ENCODE peak calls at places on chromosome 3, in nine cellular contexts. One of them, this sample, is unnamed.

GRCh38 chr3:189586941-189587687 is 44.1 kb upstream of the TP63 start:
- DNase-seq in fibroblast of lung: no peak
- DNase-seq in ovary: no peak
- DNase-seq in mammary epithelial cell: no peak
- DNase-seq in tibial nerve: no peak
- DNase-seq in choroid plexus epithelial cell: no peak
- DNase-seq in Panc1: no peak
- DNase-seq in hepatocyte: no peak
- DNase-seq in GM23338: no peak
- DNase-seq in this sample: no peak

GRCh38 chr3:72171946-72172345 is 387.0 kb upstream of the PROK2 start:
- DNase-seq in mammary epithelial cell: no peak
- DNase-seq in hepatocyte: no peak
- DNase-seq in tibial nerve: no peak
- DNase-seq in GM23338: no peak
- DNase-seq in fibroblast of lung: no peak
- DNase-seq in ovary: peak; percentile 73
- DNase-seq in Panc1: no peak
- DNase-seq in choroid plexus epithelial cell: no peak
- DNase-seq in this sample: no peak

GRCh38 chr3:48398701-48399386 is 26.8 kb downstream of the FBXW12 start:
- DNase-seq in Panc1: no peak
- DNase-seq in tibial nerve: no peak
- DNase-seq in GM23338: no peak
- DNase-seq in mammary epithelial cell: no peak
- DNase-seq in ovary: peak; percentile 9
- DNase-seq in hepatocyte: peak; percentile 3
- DNase-seq in choroid plexus epithelial cell: no peak
- DNase-seq in fibroblast of lung: no peak
- DNase-seq in this sample: no peak

GRCh38 chr3:139491027-139491700 is 14.8 kb upstream of the RBP2 start:
- DNase-seq in GM23338: peak; percentile 19
- DNase-seq in Panc1: no peak
- DNase-seq in hepatocyte: peak; percentile 36
- DNase-seq in mammary epithelial cell: peak; percentile 49
- DNase-seq in ovary: no peak
- DNase-seq in fibroblast of lung: no peak
- DNase-seq in tibial nerve: no peak
- DNase-seq in choroid plexus epithelial cell: no peak
- DNase-seq in this sample: no peak

GRCh38 chr3:97698691-97699090 is 65.9 kb upstream of the ARL6 start:
- DNase-seq in ovary: no peak
- DNase-seq in tibial nerve: no peak
- DNase-seq in GM23338: no peak
- DNase-seq in Panc1: no peak
- DNase-seq in fibroblast of lung: no peak
- DNase-seq in choroid plexus epithelial cell: no peak
- DNase-seq in mammary epithelial cell: no peak
- DNase-seq in hepatocyte: no peak
- DNase-seq in this sample: no peak

GRCh38 chr3:126208182-126208581 is 27.8 kb upstream of the ALDH1L1 start:
- DNase-seq in GM23338: no peak
- DNase-seq in mammary epithelial cell: no peak
- DNase-seq in fibroblast of lung: no peak
- DNase-seq in tibial nerve: no peak
- DNase-seq in choroid plexus epithelial cell: no peak
- DNase-seq in ovary: no peak
- DNase-seq in hepatocyte: no peak
- DNase-seq in Panc1: no peak
- DNase-seq in this sample: no peak

GRCh38 chr3:184354121-184354728 is 7.2 kb downstream of the CLCN2 start:
- DNase-seq in GM23338: peak; percentile 73
- DNase-seq in mammary epithelial cell: no peak
- DNase-seq in fibroblast of lung: peak; percentile 35
- DNase-seq in ovary: no peak
- DNase-seq in choroid plexus epithelial cell: no peak
- DNase-seq in hepatocyte: peak; percentile 66
- DNase-seq in Panc1: no peak
- DNase-seq in tibial nerve: no peak
- DNase-seq in this sample: no peak

GRCh38 chr3:21533047-21533446 is 218.0 kb downstream of the ZNF385D start:
- DNase-seq in hepatocyte: no peak
- DNase-seq in tibial nerve: no peak
- DNase-seq in fibroblast of lung: peak; percentile 19
- DNase-seq in mammary epithelial cell: no peak
- DNase-seq in GM23338: no peak
- DNase-seq in choroid plexus epithelial cell: no peak
- DNase-seq in ovary: no peak
- DNase-seq in Panc1: no peak
- DNase-seq in this sample: no peak

GRCh38 chr3:189324538-189325138 is 152.9 kb downstream of the TPRG1 start:
- DNase-seq in choroid plexus epithelial cell: peak; percentile 78
- DNase-seq in fibroblast of lung: peak; percentile 68
- DNase-seq in mammary epithelial cell: peak; percentile 99
- DNase-seq in GM23338: no peak
- DNase-seq in hepatocyte: peak; percentile 88
- DNase-seq in ovary: no peak
- DNase-seq in Panc1: peak; percentile 99
- DNase-seq in tibial nerve: no peak
- DNase-seq in this sample: peak; percentile 93

GRCh38 chr3:173993299-173993698 is 595.8 kb downstream of the NLGN1 start:
- DNase-seq in fibroblast of lung: peak; percentile 60
- DNase-seq in choroid plexus epithelial cell: peak; percentile 61
- DNase-seq in tibial nerve: no peak
- DNase-seq in Panc1: no peak
- DNase-seq in hepatocyte: peak; percentile 10
- DNase-seq in ovary: no peak
- DNase-seq in GM23338: peak; percentile 48
- DNase-seq in mammary epithelial cell: peak; percentile 11
- DNase-seq in this sample: peak; percentile 59
- TF ChIP-seq CTCF in fibroblast of lung: peak; percentile 24
- TF ChIP-seq CTCF in choroid plexus epithelial cell: peak; percentile 46
- TF ChIP-seq CTCF in tibial nerve: no peak
- TF ChIP-seq CTCF in Panc1: peak; percentile 59
- TF ChIP-seq CTCF in hepatocyte: peak; percentile 49
- TF ChIP-seq CTCF in ovary: no peak
- TF ChIP-seq CTCF in GM23338: peak; percentile 65
- TF ChIP-seq CTCF in mammary epithelial cell: peak; percentile 47
- TF ChIP-seq CTCF in this sample: peak; percentile 55

GRCh38 chr3:113696658-113697191 is 283 bp upstream of the USF3 start:
- DNase-seq in hepatocyte: peak; percentile 99
- DNase-seq in Panc1: peak; percentile 99
- DNase-seq in tibial nerve: peak; percentile 99
- DNase-seq in mammary epithelial cell: peak; percentile 100
- DNase-seq in ovary: peak; percentile 99
- DNase-seq in choroid plexus epithelial cell: peak; percentile 100
- DNase-seq in fibroblast of lung: peak; percentile 99
- DNase-seq in GM23338: peak; percentile 100
- DNase-seq in this sample: peak; percentile 100

GRCh38 chr3:113697192-113698090 is 999 bp upstream of the USF3 start:
- DNase-seq in Panc1: no peak
- DNase-seq in hepatocyte: peak; percentile 23
- DNase-seq in choroid plexus epithelial cell: peak; percentile 54
- DNase-seq in tibial nerve: no peak
- DNase-seq in ovary: peak; percentile 33
- DNase-seq in GM23338: peak; percentile 66
- DNase-seq in fibroblast of lung: peak; percentile 62
- DNase-seq in mammary epithelial cell: peak; percentile 26
- DNase-seq in this sample: no peak

GRCh38 chr3:113695818-113696645 is at the start of gene USF3:
- DNase-seq in tibial nerve: peak; percentile 50
- DNase-seq in choroid plexus epithelial cell: peak; percentile 58
- DNase-seq in GM23338: peak; percentile 81
- DNase-seq in Panc1: no peak
- DNase-seq in fibroblast of lung: peak; percentile 56
- DNase-seq in ovary: peak; percentile 73
- DNase-seq in mammary epithelial cell: peak; percentile 59
- DNase-seq in hepatocyte: peak; percentile 88
- DNase-seq in this sample: peak; percentile 52

GRCh38 chr3:113698213-113698742 is 1.8 kb upstream of the USF3 start:
- DNase-seq in ovary: no peak
- DNase-seq in mammary epithelial cell: no peak
- DNase-seq in Panc1: no peak
- DNase-seq in choroid plexus epithelial cell: no peak
- DNase-seq in hepatocyte: no peak
- DNase-seq in fibroblast of lung: no peak
- DNase-seq in tibial nerve: no peak
- DNase-seq in GM23338: no peak
- DNase-seq in this sample: no peak

DNA sequence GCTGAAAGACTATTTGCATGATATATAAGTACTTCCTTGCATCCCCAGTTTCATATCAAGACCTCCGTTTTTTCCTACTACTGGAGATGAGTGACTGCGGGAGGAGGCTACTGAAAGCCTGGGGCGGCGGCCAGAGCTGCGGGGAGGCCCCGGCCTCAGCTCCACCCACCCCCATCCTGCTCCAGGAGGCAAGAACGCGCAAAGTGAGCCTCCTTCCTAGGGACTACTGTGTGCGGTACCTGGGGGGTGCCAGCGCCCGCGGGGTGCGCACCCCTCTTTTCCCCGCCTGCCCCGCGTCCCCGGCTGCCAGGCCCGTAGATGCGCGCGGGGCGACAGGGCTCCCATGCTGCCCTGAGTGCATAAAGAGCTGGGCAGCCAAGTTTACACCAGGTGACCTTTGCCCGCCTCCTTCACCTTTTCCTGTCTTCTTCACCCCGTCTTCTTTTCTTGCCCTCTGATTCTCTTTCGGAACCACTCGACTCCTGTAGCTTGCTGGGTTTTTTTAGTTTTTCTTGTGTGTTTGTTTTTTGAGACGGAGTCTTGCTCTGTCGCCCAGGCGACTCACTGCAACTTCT is 2.5 kb upstream of the USF3 start:
- DNase-seq in ovary: peak; percentile 14
- DNase-seq in Panc1: no peak
- DNase-seq in fibroblast of lung: peak; percentile 27
- DNase-seq in mammary epithelial cell: peak; percentile 14
- DNase-seq in GM23338: peak; percentile 71
- DNase-seq in hepatocyte: peak; percentile 24
- DNase-seq in choroid plexus epithelial cell: peak; percentile 33
- DNase-seq in tibial nerve: no peak
- DNase-seq in this sample: no peak
- H3K4me3 ChIP-seq in ovary: peak overlapping the region; percentile 13
- H3K4me3 ChIP-seq in Panc1: peak overlapping the region; percentile 59
- H3K4me3 ChIP-seq in fibroblast of lung: no peak overlapping the region
- H3K4me3 ChIP-seq in mammary epithelial cell: peak overlapping the region; percentile 38
- H3K4me3 ChIP-seq in GM23338: peak overlapping the region; percentile 62
- H3K4me3 ChIP-seq in hepatocyte: no peak overlapping the region
- H3K4me3 ChIP-seq in choroid plexus epithelial cell: peak overlapping the region; percentile 56
- H3K4me3 ChIP-seq in tibial nerve: peak overlapping the region; percentile 43
- H3K4me3 ChIP-seq in this sample: peak overlapping the region; percentile 23

DNA sequence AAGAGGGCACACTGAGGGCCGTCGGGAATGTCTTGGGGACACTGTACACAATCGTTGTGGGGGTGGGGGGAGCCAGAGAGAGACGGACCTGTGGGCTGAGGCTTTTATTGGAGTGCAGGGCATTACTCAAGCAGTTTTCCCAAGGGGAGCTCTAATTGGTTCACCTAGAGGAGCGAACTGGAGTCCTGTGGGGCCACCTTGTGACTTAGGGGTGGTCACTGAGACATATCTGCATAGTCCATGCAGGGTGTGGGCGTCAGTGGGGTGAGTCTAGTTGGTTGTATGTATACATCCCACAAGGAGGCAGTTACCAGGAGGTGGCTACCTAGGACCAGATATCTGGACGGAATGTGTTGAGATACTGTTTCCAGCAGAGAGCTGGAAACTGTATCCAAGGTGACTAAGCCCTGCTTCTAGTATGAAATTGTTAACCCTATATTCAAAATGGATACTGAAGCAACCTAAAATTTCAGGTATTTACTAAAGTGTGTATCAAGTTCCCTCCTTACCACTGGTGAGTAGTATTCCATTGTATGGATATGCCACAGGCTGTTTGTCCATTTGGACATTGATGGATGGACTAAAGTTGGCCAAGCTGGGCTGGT is 2.6 kb upstream of the PIGZ start:
- DNase-seq in fibroblast of lung: no peak
- DNase-seq in choroid plexus epithelial cell: no peak
- DNase-seq in tibial nerve: no peak
- DNase-seq in mammary epithelial cell: peak; percentile 23
- DNase-seq in hepatocyte: no peak
- DNase-seq in Panc1: no peak
- DNase-seq in GM23338: no peak
- DNase-seq in ovary: no peak
- DNase-seq in this sample: no peak
- TF ChIP-seq CTCF in fibroblast of lung: no peak
- TF ChIP-seq CTCF in choroid plexus epithelial cell: no peak
- TF ChIP-seq CTCF in tibial nerve: no peak
- TF ChIP-seq CTCF in mammary epithelial cell: no peak
- TF ChIP-seq CTCF in hepatocyte: no peak
- TF ChIP-seq CTCF in Panc1: no peak
- TF ChIP-seq CTCF in GM23338: no peak
- TF ChIP-seq CTCF in ovary: no peak
- TF ChIP-seq CTCF in this sample: no peak

GRCh38 chr3:128929364-128929763 is 49.9 kb downstream of the ACAD9 start:
- DNase-seq in GM23338: no peak
- DNase-seq in tibial nerve: no peak
- DNase-seq in choroid plexus epithelial cell: no peak
- DNase-seq in hepatocyte: no peak
- DNase-seq in fibroblast of lung: no peak
- DNase-seq in ovary: no peak
- DNase-seq in Panc1: no peak
- DNase-seq in mammary epithelial cell: no peak
- DNase-seq in this sample: no peak
- H3K4me3 ChIP-seq in GM23338: no peak overlapping the region
- H3K4me3 ChIP-seq in tibial nerve: no peak overlapping the region
- H3K4me3 ChIP-seq in choroid plexus epithelial cell: no peak overlapping the region
- H3K4me3 ChIP-seq in hepatocyte: no peak overlapping the region
- H3K4me3 ChIP-seq in fibroblast of lung: no peak overlapping the region
- H3K4me3 ChIP-seq in ovary: no peak overlapping the region
- H3K4me3 ChIP-seq in Panc1: no peak overlapping the region
- H3K4me3 ChIP-seq in mammary epithelial cell: no peak overlapping the region
- H3K4me3 ChIP-seq in this sample: no peak overlapping the region

This sample was measured in astrocyte of the spinal cord.